ENCODE peak calls at places on chromosomes 1 and 21, in seven cellular contexts. U, O, B, M, D, X and W are unnamed samples.

GRCh38 chr1:64155285-64155684 is 48.1 kb upstream of the UBE2U start:
- DNase-seq in U (no peak), O (no peak), B (no peak), M (no peak), D (no peak), X (no peak), W (no peak)

GRCh38 chr1:31413405-31414005 is 492 bp downstream of the SERINC2 start:
- DNase-seq in U (peak), O (no peak), B (peak), M (peak), D (peak), X (peak), W (no peak)

GRCh38 chr1:53337499-53337898 is 9.6 kb upstream of the LRP8 start:
- DNase-seq in U (peak), O (no peak), B (no peak), M (no peak), D (no peak), X (no peak), W (no peak)

GRCh38 chr1:204621996-204622395 is 63.5 kb downstream of the LRRN2 start:
- DNase-seq in U (no peak), O (no peak), B (no peak), M (no peak), D (no peak), X (no peak), W (no peak)

GRCh38 chr1:10625554-10625953 is 150.8 kb downstream of the PEX14 start:
- DNase-seq in U (no peak), O (no peak), B (no peak), M (no peak), D (no peak), X (no peak), W (no peak)

GRCh38 chr1:172855841-172856382 is 194.8 kb downstream of the TNFSF18 start:
- DNase-seq in U (no peak), O (no peak), B (no peak), M (no peak), D (no peak), X (no peak), W (no peak)

GRCh38 chr21:33490991-33491372 is 534 bp downstream of the DNAJC28 start:
- DNase-seq in U (no peak), O (no peak), B (no peak), M (peak), D (no peak), X (no peak), W (no peak)

GRCh38 chr21:22374218-22374969 is 1376.2 kb downstream of the NCAM2 start:
- DNase-seq in U (no peak), O (no peak), B (no peak), M (no peak), D (no peak), X (no peak), W (no peak)

GRCh38 chr1:35605071-35605881 is 32.2 kb downstream of the TFAP2E start:
- DNase-seq in U (peak), O (no peak), B (no peak), M (no peak), D (no peak), X (no peak), W (no peak)

GRCh38 chr1:21324368-21325137 is 34.3 kb upstream of the ECE1 start:
- DNase-seq in U (peak), O (peak), B (peak), M (peak), D (peak), X (no peak), W (peak)

GRCh38 chr1:28526886-28527285 is 21.0 kb downstream of the RCC1 start:
- DNase-seq in U (no peak), O (no peak), B (no peak), M (no peak), D (no peak), X (no peak), W (no peak)

GRCh38 chr1:27664291-27664690 is 7.7 kb downstream of the IFI6 start:
- DNase-seq in U (no peak), O (no peak), B (no peak), M (peak), D (no peak), X (no peak), W (no peak)

GRCh38 chr1:18599096-18599495 is 31.6 kb upstream of the PAX7 start:
- DNase-seq in U (no peak), O (no peak), B (no peak), M (no peak), D (no peak), X (no peak), W (no peak)

GRCh38 chr1:28580706-28581530 is 11.1 kb upstream of the RAB42 start:
- DNase-seq in U (no peak), O (peak), B (peak), M (peak), D (no peak), X (peak), W (peak)

GRCh38 chr1:58836396-58836795 is 52.5 kb upstream of the JUN start:
- DNase-seq in U (peak), O (no peak), B (no peak), M (peak), D (no peak), X (no peak), W (no peak)

GRCh38 chr1:192795913-192796312 is 12.9 kb upstream of the RGS2 start:
- DNase-seq in U (no peak), O (no peak), B (no peak), M (no peak), D (no peak), X (no peak), W (no peak)

GRCh38 chr21:38488640-38489282 is 9.5 kb downstream of the ERG start:
- DNase-seq in U (no peak), O (no peak), B (no peak), M (no peak), D (no peak), X (no peak), W (no peak)

GRCh38 chr1:164720329-164721036 is 161.5 kb downstream of the PBX1 start:
- DNase-seq in U (no peak), O (no peak), B (peak), M (no peak), D (no peak), X (no peak), W (no peak)

GRCh38 chr1:76659171-76659940 is 207.9 kb upstream of the ST6GALNAC5 start:
- DNase-seq in U (no peak), O (no peak), B (no peak), M (peak), D (no peak), X (no peak), W (no peak)

GRCh38 chr1:205436776-205437485 is 15.1 kb upstream of the LEMD1 start:
- DNase-seq in U (no peak), O (no peak), B (no peak), M (no peak), D (no peak), X (no peak), W (no peak)

GRCh38 chr1:247386695-247387094 is 29.3 kb upstream of the NLRP3 start:
- DNase-seq in U (no peak), O (no peak), B (peak), M (peak), D (no peak), X (no peak), W (no peak)

GRCh38 chr1:212918751-212919150 is 31.6 kb upstream of the VASH2 start:
- DNase-seq in U (no peak), O (no peak), B (no peak), M (no peak), D (no peak), X (no peak), W (no peak)

GRCh38 chr1:10973552-10973951 is 38.9 kb upstream of the TARDBP start:
- DNase-seq in U (no peak), O (no peak), B (peak), M (peak), D (peak), X (no peak), W (no peak)

GRCh38 chr1:235495030-235495429 is 9.2 kb downstream of the B3GALNT2 start:
- DNase-seq in U (no peak), O (no peak), B (no peak), M (no peak), D (no peak), X (no peak), W (no peak)

GRCh38 chr1:62687421-62687902 is 724 bp downstream of the DOCK7 start:
- DNase-seq in U (peak), O (peak), B (peak), M (peak), D (peak), X (peak), W (peak)

GRCh38 chr1:191993549-191993948 is 164.7 kb upstream of the RGS18 start:
- DNase-seq in U (no peak), O (no peak), B (peak), M (peak), D (no peak), X (no peak), W (no peak)

GRCh38 chr1:226497276-226497833 is 51.2 kb upstream of the STUM start:
- DNase-seq in U (no peak), O (no peak), B (no peak), M (no peak), D (no peak), X (no peak), W (no peak)

GRCh38 chr1:179794669-179795068 is 51.6 kb downstream of the FAM163A start:
- DNase-seq in U (no peak), O (no peak), B (peak), M (no peak), D (no peak), X (no peak), W (no peak)

GRCh38 chr21:41217656-41218380 is 49.9 kb downstream of the BACE2 start:
- DNase-seq in U (no peak), O (no peak), B (peak), M (peak), D (no peak), X (no peak), W (no peak)

GRCh38 chr1:1470626-1471388 is 758 bp upstream of the ATAD3B start:
- DNase-seq in U (no peak), O (no peak), B (no peak), M (peak), D (no peak), X (no peak), W (no peak)

GRCh38 chr1:10451286-10451685 is 1.5 kb downstream of the CORT start:
- DNase-seq in U (no peak), O (no peak), B (peak), M (peak), D (no peak), X (no peak), W (no peak)

GRCh38 chr1:58596631-58597052 is 19.6 kb upstream of the TACSTD2 start:
- DNase-seq in U (no peak), O (no peak), B (no peak), M (no peak), D (no peak), X (no peak), W (no peak)

GRCh38 chr1:40860706-40861226 is 1.4 kb downstream of the CITED4 start:
- DNase-seq in U (peak), O (no peak), B (no peak), M (no peak), D (no peak), X (no peak), W (no peak)

GRCh38 chr1:221525749-221526148 is 216.1 kb downstream of the DUSP10 start:
- DNase-seq in U (no peak), O (no peak), B (no peak), M (no peak), D (no peak), X (no peak), W (no peak)

GRCh38 chr1:151284013-151284577 is 2.0 kb downstream of the ZNF687 start:
- DNase-seq in U (no peak), O (no peak), B (no peak), M (no peak), D (no peak), X (no peak), W (no peak)

GRCh38 chr1:151281969-151282882 is at the start of gene ZNF687:
- DNase-seq in U (peak), O (peak), B (peak), M (peak), D (peak), X (peak), W (peak)

GRCh38 chr1:151277249-151277648 is 4.8 kb upstream of the ZNF687 start:
- DNase-seq in U (no peak), O (no peak), B (no peak), M (no peak), D (no peak), X (no peak), W (no peak)

GRCh38 chr1:151282883-151283725 is 1.0 kb downstream of the ZNF687 start:
- DNase-seq in U (peak), O (peak), B (peak), M (no peak), D (peak), X (no peak), W (peak)

GRCh38 chr1:151281225-151281968 is 702 bp upstream of the ZNF687 start:
- DNase-seq in U (peak), O (peak), B (peak), M (peak), D (peak), X (peak), W (peak)
- TF ChIP-seq CTCF in U (peak), O (no peak), B (peak), M (no peak), D (peak), X (peak), W (peak)

GRCh38 chr1:228394571-228395394 is 11.9 kb downstream of the TRIM11 start:
- DNase-seq in U (no peak), O (no peak), B (no peak), M (no peak), D (peak), X (no peak), W (no peak)

GRCh38 chr1:228393811-228394570 is 12.6 kb downstream of the TRIM11 start:
- DNase-seq in U (no peak), O (no peak), B (no peak), M (no peak), D (no peak), X (no peak), W (no peak)

GRCh38 chr1:228391411-228392020 is 15.1 kb downstream of the TRIM11 start:
- DNase-seq in U (peak), O (no peak), B (no peak), M (no peak), D (no peak), X (no peak), W (no peak)

GRCh38 chr1:228392111-228392936 is 14.3 kb downstream of the TRIM11 start:
- DNase-seq in U (peak), O (no peak), B (no peak), M (no peak), D (no peak), X (no peak), W (no peak)

GRCh38 chr1:228393268-228393699 is 13.4 kb downstream of the TRIM11 start:
- DNase-seq in U (peak), O (no peak), B (peak), M (peak), D (no peak), X (no peak), W (no peak)
- TF ChIP-seq CTCF in U (peak), O (peak), B (peak), M (peak), D (no peak), X (peak), W (peak)

GRCh38 chr1:228236744-228237143 is 28.9 kb downstream of the OBSCN start:
- DNase-seq in U (peak), O (no peak), B (peak), M (peak), D (no peak), X (peak), W (no peak)
- TF ChIP-seq CTCF in U (peak), O (peak), B (peak), M (peak), D (no peak), X (peak), W (no peak)

GRCh38 chr1:101465941-101466340 is 229.1 kb downstream of the S1PR1 start:
- DNase-seq in U (no peak), O (no peak), B (no peak), M (no peak), D (no peak), X (no peak), W (no peak)
- TF ChIP-seq CTCF in U (no peak), O (no peak), B (no peak), M (no peak), D (no peak), X (no peak), W (no peak)

DNA sequence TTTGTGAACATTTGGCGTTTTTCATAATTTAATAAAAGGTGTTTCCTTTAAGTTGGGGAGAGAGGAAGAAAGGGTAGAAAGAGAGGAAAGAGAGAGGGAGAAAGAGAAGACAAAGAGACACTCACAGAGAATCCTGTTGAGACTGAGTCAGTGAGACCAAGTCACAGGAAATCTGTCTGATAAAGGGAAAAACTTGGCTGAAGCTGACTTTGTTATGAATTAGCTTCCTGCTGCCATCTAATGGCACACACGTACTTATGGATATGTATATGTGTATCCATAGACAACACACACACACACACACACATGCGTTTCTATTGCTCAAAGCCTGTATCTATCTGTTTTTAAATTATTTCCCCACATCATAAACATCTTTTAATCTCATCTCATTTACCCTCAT is 42.5 kb upstream of the DISC1 start:
- DNase-seq in U (no peak), O (peak), B (peak), M (peak), D (no peak), X (no peak), W (peak)
- TF ChIP-seq CTCF in U (peak), O (peak), B (peak), M (peak), D (no peak), X (no peak), W (peak)

GRCh38 chr1:115089443-115090340 is at the start of gene TSPAN2:
- DNase-seq in U (peak), O (peak), B (no peak), M (peak), D (no peak), X (peak), W (no peak)
- TF ChIP-seq CTCF in U (no peak), O (no peak), B (peak), M (peak), D (no peak), X (peak), W (no peak)